ENCODE peak calls at places on chromosome 21, in five cellular contexts. J, Q, K, L and E are unnamed samples.

GRCh38 chr21:37166733-37167132 is 93.7 kb downstream of the TTC3 start:
- DNase-seq in K (no peak), L (no peak), Q (no peak), J (no peak), E (no peak)

GRCh38 chr21:42672699-42673458 is 19.5 kb downstream of the PDE9A start:
- DNase-seq in L (no peak), K (no peak), Q (no peak), J (no peak), E (no peak)

GRCh38 chr21:40349591-40349990 is 482.4 kb downstream of the PCP4 start:
- DNase-seq in Q (no peak), K (no peak), J (no peak), L (no peak), E (no peak)

GRCh38 chr21:45516671-45517151 is 25.5 kb downstream of the SLC19A1 start:
- DNase-seq in Q (no peak), K (no peak), L (peak; percentile 18), J (no peak), E (peak; percentile 62)

GRCh38 chr21:27580276-27580675 is 613.4 kb upstream of the ADAMTS5 start:
- DNase-seq in J (no peak), K (no peak), L (no peak), Q (no peak), E (no peak)

GRCh38 chr21:39612233-39613028 is at the start of gene B3GALT5:
- DNase-seq in K (no peak), L (no peak), J (peak; percentile 59), Q (no peak), E (peak; percentile 78)

GRCh38 chr21:42631142-42631541 is 22.3 kb upstream of the PDE9A start:
- DNase-seq in L (no peak), K (no peak), J (no peak), Q (no peak), E (no peak)

GRCh38 chr21:45540601-45540970 is 1.7 kb downstream of the SLC19A1 start:
- DNase-seq in J (peak; percentile 13), L (no peak), Q (no peak), K (no peak), E (peak; percentile 55)

GRCh38 chr21:36587388-36587787 is 107.5 kb upstream of the CLDN14 start:
- DNase-seq in J (no peak), Q (no peak), L (no peak), K (no peak), E (no peak)

GRCh38 chr21:40504825-40505224 is 342.1 kb downstream of the DSCAM start:
- DNase-seq in L (no peak), J (no peak), Q (no peak), K (no peak), E (no peak)

GRCh38 chr21:21631961-21632360 is 633.8 kb downstream of the NCAM2 start:
- DNase-seq in Q (no peak), K (no peak), L (peak; percentile 28), J (no peak), E (no peak)

GRCh38 chr21:19130379-19131028 is 726.9 kb upstream of the TMPRSS15 start:
- DNase-seq in L (no peak), J (no peak), Q (no peak), K (no peak), E (no peak)

GRCh38 chr21:35138665-35139381 is 89.7 kb upstream of the RUNX1 start:
- DNase-seq in Q (no peak), L (no peak), J (no peak), K (no peak), E (no peak)

GRCh38 chr21:17818158-17819113 is 720 bp downstream of the C21orf91 start:
- DNase-seq in K (no peak), Q (peak; percentile 26), L (peak; percentile 53), J (peak; percentile 25), E (peak; percentile 74)

GRCh38 chr21:45780647-45781046 is 137.1 kb downstream of the PCBP3 start:
- DNase-seq in Q (no peak), J (no peak), K (no peak), L (no peak), E (no peak)

GRCh38 chr21:16279658-16280581 is 550.1 kb downstream of the USP25 start:
- DNase-seq in K (peak; percentile 8), L (peak; percentile 35), J (no peak), Q (no peak), E (peak; percentile 69)

GRCh38 chr21:44455524-44456206 is 355 bp downstream of the LRRC3 start:
- DNase-seq in Q (no peak), J (no peak), K (no peak), L (peak; percentile 78), E (peak; percentile 72)

GRCh38 chr21:35149698-35150097 is 100.6 kb upstream of the RUNX1 start:
- DNase-seq in L (no peak), J (no peak), Q (no peak), K (peak; percentile 63), E (no peak)

GRCh38 chr21:37367758-37368535 is 1.4 kb downstream of the DYRK1A start:
- DNase-seq in L (peak; percentile 72), K (no peak), J (no peak), Q (peak; percentile 18), E (no peak)

GRCh38 chr21:42219606-42220137 is 732 bp downstream of the ABCG1 start:
- DNase-seq in K (no peak), J (no peak), L (peak; percentile 52), Q (peak; percentile 23), E (no peak)

GRCh38 chr21:42225571-42226155 is 6.7 kb downstream of the ABCG1 start:
- DNase-seq in K (no peak), L (no peak), J (no peak), Q (no peak), E (no peak)

GRCh38 chr21:39144191-39144590 is 39.1 kb downstream of the PSMG1 start:
- DNase-seq in Q (no peak), K (no peak), J (no peak), L (no peak), E (no peak)

GRCh38 chr21:41234574-41234973 is 66.6 kb downstream of the BACE2 start:
- DNase-seq in K (no peak), L (no peak), Q (no peak), J (no peak), E (no peak)

GRCh38 chr21:45600248-45600647 is 43.3 kb upstream of the PCBP3 start:
- DNase-seq in K (no peak), J (no peak), L (no peak), Q (no peak), E (no peak)

GRCh38 chr21:38794978-38795377 is 10.8 kb upstream of the ETS2 start:
- DNase-seq in Q (no peak), J (no peak), L (no peak), K (no peak), E (no peak)

GRCh38 chr21:34994646-34995631 is 54.2 kb downstream of the RUNX1 start:
- DNase-seq in K (no peak), J (no peak), Q (no peak), L (no peak), E (no peak)

GRCh38 chr21:34528131-34528561 is 16.1 kb upstream of the KCNE1 start:
- DNase-seq in Q (no peak), K (no peak), J (no peak), L (no peak), E (no peak)

GRCh38 chr21:38505654-38506523 is 7.6 kb upstream of the ERG start:
- DNase-seq in L (no peak), K (no peak), Q (no peak), J (no peak), E (no peak)

GRCh38 chr21:17688912-17689874 is 76.5 kb upstream of the BTG3 start:
- DNase-seq in K (peak; percentile 50), L (peak; percentile 46), J (peak; percentile 78), Q (peak; percentile 9), E (no peak)

GRCh38 chr21:45532826-45533730 is 9.2 kb downstream of the SLC19A1 start:
- DNase-seq in J (peak; percentile 7), K (no peak), L (peak; percentile 32), Q (no peak), E (peak; percentile 65)

GRCh38 chr21:33201945-33202344 is 27.8 kb upstream of the IFNAR2 start:
- DNase-seq in J (no peak), L (no peak), Q (no peak), K (no peak), E (no peak)

GRCh38 chr21:35256468-35256988 is 207.4 kb upstream of the RUNX1 start:
- DNase-seq in Q (no peak), K (peak; percentile 76), J (peak; percentile 29), L (peak; percentile 87), E (no peak)

GRCh38 chr21:28072601-28073000 is 920.1 kb downstream of the LTN1 start:
- DNase-seq in J (no peak), L (no peak), K (no peak), Q (no peak), E (no peak)

GRCh38 chr21:31132574-31133242 is 94.4 kb upstream of the KRTAP19-8 start:
- DNase-seq in L (no peak), J (no peak), Q (peak; percentile 61), K (no peak), E (no peak)